ENCODE peak calls at places on chromosomes 11 and 22, in six cellular contexts. F, W, U, E, C and A are unnamed samples.

GRCh38 chr11:34632105-34632780 is 11.3 kb downstream of the EHF start:
- DNase-seq in C (no peak), F (no peak), E (no peak), W (peak; percentile 80), U (no peak), A (no peak)

GRCh38 chr11:114977596-114977995 is 299.3 kb downstream of the NXPE2 start:
- DNase-seq in W (no peak), F (no peak), E (no peak), C (no peak), U (no peak), A (no peak)

GRCh38 chr11:132920391-132921095 is 611.8 kb downstream of the OPCML start:
- DNase-seq in U (peak; percentile 12), C (no peak), E (no peak), F (no peak), W (no peak), A (no peak)

GRCh38 chr11:109914809-109915653 is 178.2 kb upstream of the ZC3H12C start:
- DNase-seq in C (no peak), E (no peak), W (no peak), F (peak; percentile 43), U (no peak), A (no peak)

GRCh38 chr11:36065436-36065835 is 121.6 kb downstream of the LDLRAD3 start:
- DNase-seq in E (no peak), C (no peak), F (no peak), U (no peak), W (no peak), A (no peak)

GRCh38 chr22:44378380-44378779 is 65.6 kb upstream of the SHISAL1 start:
- DNase-seq in U (no peak), W (no peak), E (no peak), C (no peak), F (no peak), A (no peak)

GRCh38 chr11:65043881-65044501 is 3.0 kb downstream of the SAC3D1 start:
- DNase-seq in E (no peak), F (no peak), W (no peak), C (no peak), U (no peak), A (no peak)

GRCh38 chr11:66454253-66454652 is 12.5 kb upstream of the PELI3 start:
- DNase-seq in W (no peak), U (no peak), E (no peak), C (no peak), F (no peak), A (no peak)

GRCh38 chr11:120717042-120717441 is 205.5 kb downstream of the GRIK4 start:
- DNase-seq in W (no peak), F (no peak), C (no peak), U (no peak), E (no peak), A (no peak)

GRCh38 chr11:76653674-76654309 is 16.8 kb downstream of the LRRC32 start:
- DNase-seq in U (no peak), E (no peak), W (no peak), C (no peak), F (peak; percentile 50), A (no peak)

GRCh38 chr22:48316245-48316875 is 1511.3 kb downstream of the BRD1 start:
- DNase-seq in C (no peak), E (no peak), W (no peak), U (no peak), F (no peak), A (no peak)

GRCh38 chr11:122023614-122024250 is 92.3 kb downstream of the BLID start:
- DNase-seq in F (no peak), W (no peak), C (no peak), E (no peak), U (no peak), A (no peak)

GRCh38 chr11:109275931-109276330 is 146.1 kb upstream of the C11orf87 start:
- DNase-seq in E (no peak), C (no peak), W (no peak), U (no peak), F (no peak), A (no peak)

GRCh38 chr22:29994941-29995340 is 85.3 kb upstream of the HORMAD2 start:
- DNase-seq in C (no peak), W (peak; percentile 36), U (no peak), F (no peak), E (no peak), A (no peak)